ENCODE peak calls at places on chromosomes 12 and 14, in four cellular contexts. X is ovary, J is stomach, N is HepG2. H is an unnamed sample.

GRCh38 chr12:131351319-131352028 is 359.4 kb upstream of the SFSWAP start:
- DNase-seq in X (no peak), N (no peak), J (no peak), H (no peak)

GRCh38 chr12:47156167-47156736 is 76.5 kb upstream of the AMIGO2 start:
- DNase-seq in X (peak; percentile 58), J (no peak), N (no peak), H (no peak)

GRCh38 chr14:54189358-54190354 is 207.2 kb upstream of the CDKN3 start:
- DNase-seq in X (no peak), N (no peak), J (no peak), H (no peak)

GRCh38 chr12:82146740-82147139 is 211.4 kb downstream of the CCDC59 start:
- DNase-seq in N (no peak), J (no peak), X (no peak), H (no peak)

GRCh38 chr14:54776361-54777001 is 126.1 kb downstream of the GCH1 start:
- DNase-seq in X (no peak), N (no peak), J (no peak), H (peak; percentile 48)

GRCh38 chr14:92956961-92957360 is 34.0 kb downstream of the CHGA start:
- DNase-seq in X (no peak), J (no peak), N (no peak), H (no peak)

GRCh38 chr14:101583709-101584048 is 22.4 kb downstream of the DIO3 start:
- DNase-seq in J (no peak), X (no peak), N (no peak), H (no peak)

GRCh38 chr12:100827901-100828520 is 33.4 kb downstream of the ANO4 start:
- DNase-seq in X (no peak), N (peak; percentile 13), J (no peak), H (no peak)

GRCh38 chr12:3078086-3078820 is 1.1 kb downstream of the TSPAN9 start:
- DNase-seq in J (no peak), X (no peak), N (no peak), H (no peak)

GRCh38 chr14:93960108-93960475 is 16.3 kb downstream of the ASB2 start:
- DNase-seq in J (no peak), N (no peak), X (no peak), H (no peak)

DNA sequence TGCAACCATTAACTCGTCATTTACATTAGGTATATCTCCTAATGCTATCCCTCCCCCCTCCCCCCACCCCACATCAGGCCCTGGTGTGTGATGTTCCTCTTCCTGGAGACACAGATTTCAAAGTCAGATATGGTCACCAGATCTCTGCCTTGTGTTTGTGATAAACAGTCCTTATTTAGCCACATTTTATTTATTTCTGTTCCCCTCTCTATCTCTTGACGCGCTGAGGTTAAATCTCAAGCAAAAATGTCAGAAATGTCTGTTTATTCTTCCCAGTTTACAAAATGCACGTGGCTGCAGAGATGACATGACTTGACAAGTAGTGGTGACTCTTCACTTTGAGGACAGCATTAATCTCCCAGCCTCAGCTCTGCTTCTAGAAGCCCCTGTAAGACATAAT is 11.5 kb upstream of the RASSF3 start:
- DNase-seq in N (no peak), J (no peak), X (no peak), H (no peak)
- TF ChIP-seq EP300 in N (no peak), J (no peak), X (no peak), H (no peak)

GRCh38 chr14:65637780-65638179 is 225.2 kb downstream of the FUT8 start:
- DNase-seq in X (no peak), N (no peak), J (no peak), H (no peak)
- TF ChIP-seq EP300 in X (no peak), N (no peak), J (no peak), H (no peak)

GRCh38 chr14:91349481-91350074 is 68.0 kb downstream of the CCDC88C start:
- DNase-seq in N (no peak), J (no peak), X (no peak), H (no peak)
- TF ChIP-seq EP300 in N (no peak), J (no peak), X (no peak), H (no peak)

GRCh38 chr12:72549184-72549583 is 277.0 kb downstream of the TRHDE start:
- DNase-seq in N (no peak), J (no peak), X (no peak), H (no peak)
- TF ChIP-seq EP300 in N (no peak), J (no peak), X (no peak), H (no peak)

GRCh38 chr12:92737855-92738850 is 35.4 kb downstream of the PLEKHG7 start:
- DNase-seq in X (no peak), J (no peak), N (no peak), H (no peak)

GRCh38 chr12:92736605-92737004 is 33.8 kb downstream of the PLEKHG7 start:
- DNase-seq in J (no peak), N (no peak), X (no peak), H (no peak)

GRCh38 chr12:92730758-92731157 is 28.0 kb downstream of the PLEKHG7 start:
- DNase-seq in X (no peak), J (no peak), N (no peak), H (no peak)

GRCh38 chr12:92739099-92739498 is 36.3 kb downstream of the PLEKHG7 start:
- DNase-seq in J (no peak), N (no peak), X (no peak), H (no peak)

DNA sequence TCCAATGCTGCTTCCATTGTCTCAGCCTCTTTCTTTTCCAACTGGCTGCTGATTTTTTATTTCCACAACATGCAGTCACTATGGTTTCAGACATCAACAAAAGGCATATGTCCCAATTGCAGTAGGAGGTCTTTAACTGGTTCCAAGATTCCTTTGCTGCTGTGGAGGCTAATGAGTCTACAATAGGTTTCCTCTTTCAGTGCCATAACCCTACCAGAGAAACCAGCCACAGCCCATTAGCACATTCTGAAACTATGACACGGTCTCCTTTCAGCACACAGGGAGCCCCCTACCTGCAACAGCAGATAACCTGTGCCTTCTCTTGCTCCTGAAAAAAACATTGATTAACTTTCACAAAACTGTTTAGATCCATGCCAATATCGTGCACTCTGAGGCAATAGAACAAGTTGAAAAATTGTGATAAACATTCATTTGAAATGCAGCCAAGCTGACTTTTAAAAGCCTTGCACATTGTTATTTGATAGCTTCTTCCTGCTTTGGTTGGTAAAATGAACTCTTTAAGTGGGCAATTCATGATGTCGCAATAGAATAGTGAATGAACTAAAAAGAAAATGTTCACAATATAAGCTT is 32.4 kb downstream of the PLEKHG7 start:
- DNase-seq in N (no peak), J (no peak), X (no peak), H (no peak)
- TF ChIP-seq EP300 in N (no peak), J (no peak), X (no peak), H (no peak)

GRCh38 chr14:75279153-75279738 is 618 bp downstream of the FOS start:
- DNase-seq in X (peak; percentile 89), N (no peak), J (no peak), H (peak; percentile 77)
- TF ChIP-seq EP300 in X (peak; percentile 82), N (no peak), J (peak; percentile 94), H (peak; percentile 91)